ENCODE peak calls at places on chromosomes 16 and 17, in seven cellular contexts. One of them, this sample, is unnamed.

GRCh38 chr16:11405331-11406176 is 60.3 kb downstream of the RMI2 start:
- DNase-seq in cardiac muscle cell: peak; percentile 36
- DNase-seq in dorsolateral prefrontal cortex: no peak
- DNase-seq in left ventricle myocardium inferior: no peak
- DNase-seq in endothelial cell of umbilical vein: peak; percentile 29
- DNase-seq in tibial nerve: peak; percentile 23
- DNase-seq in fibroblast of pulmonary artery: peak; percentile 33
- DNase-seq in this sample: no peak

GRCh38 chr17:15510361-15510760 is 42.9 kb upstream of the CDRT4 start:
- DNase-seq in left ventricle myocardium inferior: no peak
- DNase-seq in endothelial cell of umbilical vein: peak; percentile 79
- DNase-seq in fibroblast of pulmonary artery: peak; percentile 72
- DNase-seq in dorsolateral prefrontal cortex: no peak
- DNase-seq in tibial nerve: no peak
- DNase-seq in cardiac muscle cell: peak; percentile 58
- DNase-seq in this sample: no peak

GRCh38 chr16:29760567-29761279 is 14.9 kb upstream of the C16orf54 start:
- DNase-seq in tibial nerve: no peak
- DNase-seq in cardiac muscle cell: no peak
- DNase-seq in left ventricle myocardium inferior: no peak
- DNase-seq in endothelial cell of umbilical vein: no peak
- DNase-seq in fibroblast of pulmonary artery: no peak
- DNase-seq in dorsolateral prefrontal cortex: no peak
- DNase-seq in this sample: no peak

GRCh38 chr17:39277110-39277509 is 51.4 kb upstream of the STAC2 start:
- DNase-seq in tibial nerve: no peak
- DNase-seq in fibroblast of pulmonary artery: no peak
- DNase-seq in cardiac muscle cell: no peak
- DNase-seq in dorsolateral prefrontal cortex: no peak
- DNase-seq in endothelial cell of umbilical vein: no peak
- DNase-seq in left ventricle myocardium inferior: no peak
- DNase-seq in this sample: no peak

GRCh38 chr16:46859719-46860152 is 24.4 kb upstream of the GPT2 start:
- DNase-seq in cardiac muscle cell: peak; percentile 81
- DNase-seq in tibial nerve: no peak
- DNase-seq in fibroblast of pulmonary artery: peak; percentile 85
- DNase-seq in endothelial cell of umbilical vein: peak; percentile 73
- DNase-seq in left ventricle myocardium inferior: no peak
- DNase-seq in dorsolateral prefrontal cortex: no peak
- DNase-seq in this sample: peak; percentile 66

GRCh38 chr16:54126907-54127306 is 159.7 kb downstream of the IRX3 start:
- DNase-seq in endothelial cell of umbilical vein: no peak
- DNase-seq in left ventricle myocardium inferior: no peak
- DNase-seq in tibial nerve: no peak
- DNase-seq in dorsolateral prefrontal cortex: no peak
- DNase-seq in cardiac muscle cell: no peak
- DNase-seq in fibroblast of pulmonary artery: no peak
- DNase-seq in this sample: no peak

GRCh38 chr17:35965272-35965671 is 16.0 kb downstream of the CCL16 start:
- DNase-seq in dorsolateral prefrontal cortex: no peak
- DNase-seq in cardiac muscle cell: no peak
- DNase-seq in fibroblast of pulmonary artery: no peak
- DNase-seq in endothelial cell of umbilical vein: no peak
- DNase-seq in tibial nerve: no peak
- DNase-seq in left ventricle myocardium inferior: no peak
- DNase-seq in this sample: no peak

GRCh38 chr17:81039854-81040758 is 5.2 kb downstream of the BAIAP2 start:
- DNase-seq in fibroblast of pulmonary artery: peak; percentile 62
- DNase-seq in cardiac muscle cell: peak; percentile 57
- DNase-seq in endothelial cell of umbilical vein: peak; percentile 49
- DNase-seq in dorsolateral prefrontal cortex: no peak
- DNase-seq in tibial nerve: no peak
- DNase-seq in left ventricle myocardium inferior: no peak
- DNase-seq in this sample: no peak

GRCh38 chr17:68356520-68356919 is 65.2 kb downstream of the ARSG start:
- DNase-seq in tibial nerve: no peak
- DNase-seq in left ventricle myocardium inferior: no peak
- DNase-seq in endothelial cell of umbilical vein: no peak
- DNase-seq in dorsolateral prefrontal cortex: no peak
- DNase-seq in fibroblast of pulmonary artery: no peak
- DNase-seq in cardiac muscle cell: no peak
- DNase-seq in this sample: no peak

GRCh38 chr17:43431741-43432523 is 33.1 kb downstream of the ARL4D start:
- DNase-seq in fibroblast of pulmonary artery: peak; percentile 94
- DNase-seq in cardiac muscle cell: peak; percentile 90
- DNase-seq in left ventricle myocardium inferior: no peak
- DNase-seq in tibial nerve: peak; percentile 48
- DNase-seq in dorsolateral prefrontal cortex: no peak
- DNase-seq in endothelial cell of umbilical vein: peak; percentile 58
- DNase-seq in this sample: no peak

GRCh38 chr17:45768000-45768399 is 16.1 kb upstream of the CRHR1 start:
- DNase-seq in endothelial cell of umbilical vein: no peak
- DNase-seq in tibial nerve: no peak
- DNase-seq in dorsolateral prefrontal cortex: no peak
- DNase-seq in left ventricle myocardium inferior: no peak
- DNase-seq in fibroblast of pulmonary artery: no peak
- DNase-seq in cardiac muscle cell: peak; percentile 15
- DNase-seq in this sample: no peak

GRCh38 chr17:38915639-38915995 is 9.8 kb upstream of the LASP1NB start:
- DNase-seq in dorsolateral prefrontal cortex: peak; percentile 13
- DNase-seq in left ventricle myocardium inferior: no peak
- DNase-seq in fibroblast of pulmonary artery: no peak
- DNase-seq in endothelial cell of umbilical vein: no peak
- DNase-seq in cardiac muscle cell: no peak
- DNase-seq in tibial nerve: no peak
- DNase-seq in this sample: no peak

GRCh38 chr17:45353047-45353446 is 36.2 kb upstream of the MAP3K14 start:
- DNase-seq in endothelial cell of umbilical vein: no peak
- DNase-seq in dorsolateral prefrontal cortex: no peak
- DNase-seq in left ventricle myocardium inferior: no peak
- DNase-seq in cardiac muscle cell: no peak
- DNase-seq in fibroblast of pulmonary artery: no peak
- DNase-seq in tibial nerve: no peak
- DNase-seq in this sample: no peak

GRCh38 chr16:15401972-15402371 is 6.4 kb downstream of the MPV17L start:
- DNase-seq in left ventricle myocardium inferior: no peak
- DNase-seq in fibroblast of pulmonary artery: no peak
- DNase-seq in endothelial cell of umbilical vein: no peak
- DNase-seq in dorsolateral prefrontal cortex: no peak
- DNase-seq in tibial nerve: no peak
- DNase-seq in cardiac muscle cell: no peak
- DNase-seq in this sample: no peak

GRCh38 chr16:67150833-67151396 is at the start of gene B3GNT9:
- DNase-seq in cardiac muscle cell: peak; percentile 87
- DNase-seq in fibroblast of pulmonary artery: peak; percentile 71
- DNase-seq in dorsolateral prefrontal cortex: peak; percentile 68
- DNase-seq in left ventricle myocardium inferior: peak; percentile 82
- DNase-seq in tibial nerve: peak; percentile 56
- DNase-seq in endothelial cell of umbilical vein: peak; percentile 58
- DNase-seq in this sample: no peak

GRCh38 chr16:51971184-51971583 is 575.8 kb downstream of the TOX3 start:
- DNase-seq in fibroblast of pulmonary artery: peak; percentile 29
- DNase-seq in endothelial cell of umbilical vein: no peak
- DNase-seq in dorsolateral prefrontal cortex: no peak
- DNase-seq in tibial nerve: no peak
- DNase-seq in cardiac muscle cell: peak; percentile 8
- DNase-seq in left ventricle myocardium inferior: no peak
- DNase-seq in this sample: no peak

GRCh38 chr17:55152236-55152635 is 112.5 kb upstream of the HLF start:
- DNase-seq in cardiac muscle cell: peak; percentile 6
- DNase-seq in dorsolateral prefrontal cortex: no peak
- DNase-seq in tibial nerve: no peak
- DNase-seq in left ventricle myocardium inferior: no peak
- DNase-seq in fibroblast of pulmonary artery: peak; percentile 34
- DNase-seq in endothelial cell of umbilical vein: no peak
- DNase-seq in this sample: no peak

GRCh38 chr16:49281843-49282642 is 405 bp upstream of the CBLN1 start:
- DNase-seq in cardiac muscle cell: peak; percentile 76
- DNase-seq in fibroblast of pulmonary artery: peak; percentile 55
- DNase-seq in left ventricle myocardium inferior: peak; percentile 83
- DNase-seq in endothelial cell of umbilical vein: peak; percentile 70
- DNase-seq in tibial nerve: peak; percentile 50
- DNase-seq in dorsolateral prefrontal cortex: peak; percentile 84
- DNase-seq in this sample: no peak

GRCh38 chr16:58652741-58653140 is 23.1 kb upstream of the CNOT1 start:
- DNase-seq in tibial nerve: no peak
- DNase-seq in fibroblast of pulmonary artery: peak; percentile 45
- DNase-seq in endothelial cell of umbilical vein: no peak
- DNase-seq in left ventricle myocardium inferior: no peak
- DNase-seq in cardiac muscle cell: peak; percentile 38
- DNase-seq in dorsolateral prefrontal cortex: no peak
- DNase-seq in this sample: no peak

GRCh38 chr17:79779088-79779529 is 1.2 kb downstream of the CBX2 start:
- DNase-seq in fibroblast of pulmonary artery: no peak
- DNase-seq in tibial nerve: no peak
- DNase-seq in left ventricle myocardium inferior: no peak
- DNase-seq in cardiac muscle cell: no peak
- DNase-seq in dorsolateral prefrontal cortex: no peak
- DNase-seq in endothelial cell of umbilical vein: no peak
- DNase-seq in this sample: no peak

GRCh38 chr17:68318103-68318991 is 27.1 kb downstream of the ARSG start:
- DNase-seq in cardiac muscle cell: peak; percentile 55
- DNase-seq in tibial nerve: no peak
- DNase-seq in left ventricle myocardium inferior: no peak
- DNase-seq in endothelial cell of umbilical vein: no peak
- DNase-seq in fibroblast of pulmonary artery: peak; percentile 65
- DNase-seq in dorsolateral prefrontal cortex: no peak
- DNase-seq in this sample: no peak

GRCh38 chr16:13936596-13937081 is 16.7 kb downstream of the ERCC4 start:
- DNase-seq in fibroblast of pulmonary artery: peak; percentile 81
- DNase-seq in left ventricle myocardium inferior: no peak
- DNase-seq in endothelial cell of umbilical vein: no peak
- DNase-seq in tibial nerve: peak; percentile 55
- DNase-seq in cardiac muscle cell: peak; percentile 84
- DNase-seq in dorsolateral prefrontal cortex: no peak
- DNase-seq in this sample: peak; percentile 32

GRCh38 chr16:27385398-27385797 is 16.6 kb upstream of the IL21R start:
- DNase-seq in dorsolateral prefrontal cortex: no peak
- DNase-seq in cardiac muscle cell: no peak
- DNase-seq in fibroblast of pulmonary artery: no peak
- DNase-seq in tibial nerve: no peak
- DNase-seq in endothelial cell of umbilical vein: no peak
- DNase-seq in left ventricle myocardium inferior: no peak
- DNase-seq in this sample: no peak

GRCh38 chr17:56087199-56087598 is 66.1 kb upstream of the ANKFN1 start:
- DNase-seq in left ventricle myocardium inferior: no peak
- DNase-seq in tibial nerve: no peak
- DNase-seq in cardiac muscle cell: no peak
- DNase-seq in endothelial cell of umbilical vein: no peak
- DNase-seq in dorsolateral prefrontal cortex: no peak
- DNase-seq in fibroblast of pulmonary artery: no peak
- DNase-seq in this sample: no peak

GRCh38 chr16:58421029-58421428 is 28.8 kb downstream of the GINS3 start:
- DNase-seq in cardiac muscle cell: no peak
- DNase-seq in left ventricle myocardium inferior: no peak
- DNase-seq in fibroblast of pulmonary artery: no peak
- DNase-seq in dorsolateral prefrontal cortex: no peak
- DNase-seq in tibial nerve: no peak
- DNase-seq in endothelial cell of umbilical vein: no peak
- DNase-seq in this sample: no peak

GRCh38 chr16:3101018-3101840 is 2.1 kb upstream of the ZSCAN10 start:
- DNase-seq in tibial nerve: no peak
- DNase-seq in fibroblast of pulmonary artery: peak; percentile 40
- DNase-seq in cardiac muscle cell: peak; percentile 42
- DNase-seq in endothelial cell of umbilical vein: peak; percentile 33
- DNase-seq in dorsolateral prefrontal cortex: no peak
- DNase-seq in left ventricle myocardium inferior: no peak
- DNase-seq in this sample: no peak

GRCh38 chr17:74920679-74921044 is 2.4 kb downstream of the USH1G start:
- DNase-seq in dorsolateral prefrontal cortex: no peak
- DNase-seq in fibroblast of pulmonary artery: no peak
- DNase-seq in tibial nerve: no peak
- DNase-seq in cardiac muscle cell: no peak
- DNase-seq in endothelial cell of umbilical vein: no peak
- DNase-seq in left ventricle myocardium inferior: no peak
- DNase-seq in this sample: no peak

GRCh38 chr16:87152221-87152755 is 164.9 kb downstream of the C16orf95 start:
- DNase-seq in left ventricle myocardium inferior: no peak
- DNase-seq in endothelial cell of umbilical vein: no peak
- DNase-seq in cardiac muscle cell: no peak
- DNase-seq in fibroblast of pulmonary artery: no peak
- DNase-seq in dorsolateral prefrontal cortex: no peak
- DNase-seq in tibial nerve: no peak
- DNase-seq in this sample: no peak

GRCh38 chr16:1543085-1543896 is 9.8 kb downstream of the TMEM204 start:
- DNase-seq in fibroblast of pulmonary artery: peak; percentile 92
- DNase-seq in tibial nerve: peak; percentile 38
- DNase-seq in dorsolateral prefrontal cortex: no peak
- DNase-seq in left ventricle myocardium inferior: peak; percentile 78
- DNase-seq in endothelial cell of umbilical vein: peak; percentile 92
- DNase-seq in cardiac muscle cell: peak; percentile 87
- DNase-seq in this sample: no peak
- TF ChIP-seq CTCF in fibroblast of pulmonary artery: peak; percentile 9
- TF ChIP-seq CTCF in tibial nerve: no peak
- TF ChIP-seq CTCF in dorsolateral prefrontal cortex: no peak
- TF ChIP-seq CTCF in left ventricle myocardium inferior: no peak
- TF ChIP-seq CTCF in endothelial cell of umbilical vein: peak; percentile 26
- TF ChIP-seq CTCF in cardiac muscle cell: peak; percentile 22
- TF ChIP-seq CTCF in this sample: peak; percentile 12

GRCh38 chr16:4847774-4848587 is 700 bp downstream of the UBN1 start:
- DNase-seq in endothelial cell of umbilical vein: peak; percentile 82
- DNase-seq in tibial nerve: peak; percentile 46
- DNase-seq in fibroblast of pulmonary artery: peak; percentile 70
- DNase-seq in left ventricle myocardium inferior: peak; percentile 47
- DNase-seq in cardiac muscle cell: peak; percentile 79
- DNase-seq in dorsolateral prefrontal cortex: no peak
- DNase-seq in this sample: no peak
- H3K4me3 ChIP-seq in endothelial cell of umbilical vein: peak overlapping the region; percentile 96
- H3K4me3 ChIP-seq in tibial nerve: peak overlapping the region; percentile 93
- H3K4me3 ChIP-seq in fibroblast of pulmonary artery: peak overlapping the region; percentile 84
- H3K4me3 ChIP-seq in left ventricle myocardium inferior: peak overlapping the region; percentile 95
- H3K4me3 ChIP-seq in cardiac muscle cell: peak overlapping the region; percentile 95
- H3K4me3 ChIP-seq in dorsolateral prefrontal cortex: peak overlapping the region; percentile 97
- H3K4me3 ChIP-seq in this sample: peak overlapping the region; percentile 90

GRCh38 chr17:48012151-48012520 is 25.5 kb downstream of the COPZ2 start:
- DNase-seq in endothelial cell of umbilical vein: peak; percentile 14
- DNase-seq in left ventricle myocardium inferior: peak; percentile 26
- DNase-seq in dorsolateral prefrontal cortex: peak; percentile 50
- DNase-seq in fibroblast of pulmonary artery: no peak
- DNase-seq in tibial nerve: no peak
- DNase-seq in cardiac muscle cell: peak; percentile 37
- DNase-seq in this sample: no peak
- TF ChIP-seq CTCF in endothelial cell of umbilical vein: no peak
- TF ChIP-seq CTCF in left ventricle myocardium inferior: no peak
- TF ChIP-seq CTCF in dorsolateral prefrontal cortex: no peak
- TF ChIP-seq CTCF in fibroblast of pulmonary artery: no peak
- TF ChIP-seq CTCF in tibial nerve: no peak
- TF ChIP-seq CTCF in cardiac muscle cell: no peak
- TF ChIP-seq CTCF in this sample: no peak

GRCh38 chr17:67243284-67243683 is 1.7 kb downstream of the HELZ start:
- DNase-seq in endothelial cell of umbilical vein: no peak
- DNase-seq in dorsolateral prefrontal cortex: no peak
- DNase-seq in tibial nerve: no peak
- DNase-seq in left ventricle myocardium inferior: no peak
- DNase-seq in cardiac muscle cell: no peak
- DNase-seq in fibroblast of pulmonary artery: no peak
- DNase-seq in this sample: no peak
- H3K4me3 ChIP-seq in endothelial cell of umbilical vein: no peak overlapping the region
- H3K4me3 ChIP-seq in dorsolateral prefrontal cortex: no peak overlapping the region
- H3K4me3 ChIP-seq in tibial nerve: no peak overlapping the region
- H3K4me3 ChIP-seq in left ventricle myocardium inferior: peak overlapping the region; percentile 99
- H3K4me3 ChIP-seq in cardiac muscle cell: peak overlapping the region; percentile 96
- H3K4me3 ChIP-seq in fibroblast of pulmonary artery: peak overlapping the region; percentile 81
- H3K4me3 ChIP-seq in this sample: peak overlapping the region; percentile 91